ENCODE peak calls at places on chromosomes 11 and 22, in four cellular contexts. G is ascending aorta, X is esophagus squamous epithelium, T is psoas muscle. R is an unnamed sample. For H3K4me1 and H3K27me3, the result is how much of the 10 kb centered on the place peaks cover.

GRCh38 chr11:8338138-8338537 is 74.5 kb upstream of the LMO1 start:
- DNase-seq in G (no peak), X (no peak), T (peak), R (no peak)

GRCh38 chr11:13051257-13051656 is 42.1 kb downstream of the RASSF10 start:
- DNase-seq in G (no peak), X (no peak), T (no peak), R (no peak)

GRCh38 chr11:35654711-35655110 is 7.9 kb upstream of the TRIM44 start:
- DNase-seq in G (no peak), X (no peak), T (no peak), R (no peak)

GRCh38 chr11:17405232-17406005 is 17.0 kb upstream of the KCNJ11 start:
- DNase-seq in G (peak), X (no peak), T (peak), R (no peak)

GRCh38 chr11:122578168-122578825 is 77.2 kb upstream of the UBASH3B start:
- DNase-seq in G (no peak), X (no peak), T (no peak), R (no peak)

GRCh38 chr11:116162086-116162485 is 610.7 kb downstream of the BUD13 start:
- DNase-seq in G (peak), X (no peak), T (no peak), R (no peak)

GRCh38 chr11:73612601-73613137 is 14.8 kb upstream of the FAM168A start:
- DNase-seq in G (peak), X (no peak), T (no peak), R (no peak)

GRCh38 chr11:119459293-119459976 is 36.5 kb upstream of the THY1 start:
- DNase-seq in G (no peak), X (no peak), T (no peak), R (no peak)

GRCh38 chr11:69773626-69774353 is 1.4 kb downstream of the FGF4 start:
- DNase-seq in G (no peak), X (no peak), T (no peak), R (no peak)

GRCh38 chr11:117875397-117876048 is 935 bp downstream of the FXYD6 start:
- DNase-seq in G (no peak), X (no peak), T (no peak), R (no peak)

GRCh38 chr22:17748555-17749353 is 25.5 kb downstream of the BID start:
- DNase-seq in G (no peak), X (no peak), T (no peak), R (no peak)

GRCh38 chr11:57467508-57468157 is 7.3 kb downstream of the RTN4RL2 start:
- DNase-seq in G (no peak), X (no peak), T (no peak), R (no peak)

GRCh38 chr11:12235945-12236743 is 125.8 kb downstream of the MICAL2 start:
- DNase-seq in G (peak), X (no peak), T (no peak), R (no peak)

GRCh38 chr11:131829725-131830124 is 459.3 kb downstream of the NTM start:
- DNase-seq in G (no peak), X (no peak), T (no peak), R (no peak)

GRCh38 chr11:128949791-128950454 is 7.3 kb upstream of the TP53AIP1 start:
- DNase-seq in G (no peak), X (no peak), T (no peak), R (no peak)

GRCh38 chr11:128948583-128948982 is 5.9 kb upstream of the TP53AIP1 start:
- DNase-seq in G (no peak), X (no peak), T (no peak), R (no peak)

GRCh38 chr11:128957204-128957482 is 14.5 kb upstream of the TP53AIP1 start:
- DNase-seq in G (no peak), X (no peak), T (no peak), R (no peak)

GRCh38 chr11:128956401-128957203 is 13.9 kb upstream of the TP53AIP1 start:
- DNase-seq in G (no peak), X (no peak), T (no peak), R (no peak)

DNA sequence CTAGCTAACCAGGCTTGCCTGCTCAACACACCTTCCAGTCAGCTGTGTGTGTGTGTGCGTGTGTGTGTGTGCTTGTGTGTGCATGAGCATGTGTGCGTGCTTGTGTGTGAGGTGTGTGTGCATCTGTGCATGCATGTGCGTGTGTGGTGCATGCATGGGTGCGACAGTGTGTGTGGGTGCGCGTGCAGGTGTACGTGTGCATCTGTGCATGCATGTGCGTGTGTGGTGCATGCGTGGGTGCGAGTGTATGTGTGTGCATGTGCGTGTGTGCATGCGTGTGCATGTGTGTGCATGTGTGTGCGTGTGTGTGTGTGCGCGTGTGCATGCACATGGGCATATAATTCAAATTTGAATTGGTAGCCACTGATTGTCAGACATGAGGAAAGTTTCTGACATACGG is 10.5 kb upstream of the TP53AIP1 start:
- DNase-seq in G (no peak), X (no peak), T (no peak), R (no peak)
- H3K4me1 ChIP-seq in G (under half), X (under half), T (under half), R (under half)

GRCh38 chr22:36008565-36008964 is 20.1 kb downstream of the RBFOX2 start:
- DNase-seq in G (no peak), X (no peak), T (no peak), R (no peak)

GRCh38 chr22:36002084-36002483 is 26.5 kb downstream of the RBFOX2 start:
- DNase-seq in G (no peak), X (no peak), T (no peak), R (no peak)

GRCh38 chr22:36002861-36003260 is 25.8 kb downstream of the RBFOX2 start:
- DNase-seq in G (no peak), X (no peak), T (no peak), R (no peak)

GRCh38 chr22:36008131-36008530 is 20.5 kb downstream of the RBFOX2 start:
- DNase-seq in G (no peak), X (no peak), T (no peak), R (no peak)

GRCh38 chr22:36003972-36004674 is 24.5 kb downstream of the RBFOX2 start:
- DNase-seq in G (no peak), X (no peak), T (no peak), R (no peak)
- H3K27me3 ChIP-seq in G (under half), X (under half), T (under half), R (under half)

GRCh38 chr11:109120341-109120740 is 301.6 kb upstream of the C11orf87 start:
- DNase-seq in G (no peak), X (no peak), T (no peak), R (no peak)
- H3K4me3 ChIP-seq in G (no peak), X (no peak), T (no peak), R (no peak)

DNA sequence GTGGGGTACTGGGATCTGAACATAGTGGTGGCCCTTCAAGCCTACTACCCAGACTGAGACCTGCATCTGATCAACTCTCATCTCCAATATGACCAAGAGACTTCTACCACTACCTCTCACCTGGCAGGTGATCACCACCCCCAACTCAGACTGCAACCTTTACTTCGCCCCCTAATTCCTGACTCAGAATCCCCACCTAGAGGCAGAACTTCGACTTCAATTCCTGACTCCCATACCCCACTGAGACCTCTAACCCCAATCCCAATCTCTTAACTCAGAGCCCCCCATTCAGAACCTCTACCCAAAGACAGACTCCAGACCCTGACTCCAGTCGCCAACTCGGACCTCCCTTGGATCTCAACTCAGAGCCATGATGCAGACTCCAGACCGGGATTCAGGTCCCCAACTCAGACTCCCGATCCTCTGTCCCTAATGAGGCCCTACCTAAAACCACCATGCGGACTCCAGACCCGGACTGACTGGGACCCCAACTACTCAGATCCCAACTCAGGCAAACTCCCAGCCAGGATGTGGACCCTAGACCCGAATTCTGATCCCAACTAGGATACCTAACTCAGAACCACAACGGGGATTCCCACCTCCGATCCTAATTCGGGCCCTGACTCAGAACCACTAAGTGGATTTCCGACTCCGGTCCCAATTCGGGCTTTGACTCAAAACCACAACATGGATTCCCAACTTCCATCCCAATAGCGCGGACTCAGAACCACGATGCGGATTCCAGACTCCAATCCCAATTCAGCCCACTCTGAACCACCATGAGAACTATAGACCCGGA is 1.2 kb downstream of the KCNQ1OT1 start:
- DNase-seq in G (no peak), X (no peak), T (no peak), R (peak)
- H3K4me1 ChIP-seq in G (under half), X (under half), T (under half), R (half or more)

DNA sequence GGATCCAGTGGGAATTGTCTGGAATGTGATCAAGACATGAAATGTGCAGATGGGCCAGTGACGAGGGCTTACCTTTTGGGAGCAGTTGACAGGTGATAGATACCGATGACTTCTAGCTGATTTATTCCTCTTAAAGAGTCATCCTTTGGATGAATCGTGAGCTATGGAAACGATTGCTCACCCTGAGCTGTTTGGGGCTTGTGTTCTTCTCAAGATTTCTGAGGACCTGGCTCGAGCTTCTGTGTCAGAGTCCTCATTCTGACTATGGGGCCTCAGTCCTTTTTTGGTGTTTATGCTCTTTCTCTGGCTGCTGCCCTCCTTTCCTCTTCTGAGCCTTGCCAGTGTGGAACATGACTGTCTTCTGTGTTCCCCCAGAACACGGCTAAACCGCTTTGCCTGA is 11.9 kb upstream of the AMPD3 start:
- DNase-seq in G (no peak), X (no peak), T (no peak), R (no peak)
- H3K27me3 ChIP-seq in G (under half), X (under half), T (under half), R (under half)

DNA sequence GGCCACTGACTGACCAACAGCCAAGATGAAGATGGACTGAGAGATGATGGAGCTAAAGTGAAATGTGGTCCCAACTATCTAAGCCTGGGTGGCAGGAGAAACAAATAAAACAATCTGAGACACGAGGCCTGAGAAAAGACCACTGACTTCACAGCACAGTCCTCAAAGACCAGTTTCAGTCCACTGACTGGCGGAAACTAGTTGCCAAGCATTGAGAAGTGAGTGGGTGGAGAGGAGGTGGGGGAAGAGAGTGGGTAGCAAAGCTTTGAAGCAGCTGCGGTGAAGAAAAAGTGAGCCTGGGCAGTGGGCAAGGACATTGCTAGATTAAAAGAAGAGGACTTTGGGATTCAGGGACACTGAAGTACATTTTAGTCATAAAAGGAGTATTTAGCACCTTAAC is 1.9 kb downstream of the MS4A1 start:
- DNase-seq in G (no peak), X (no peak), T (no peak), R (no peak)
- H3K4me3 ChIP-seq in G (no peak), X (no peak), T (no peak), R (no peak)

DNA sequence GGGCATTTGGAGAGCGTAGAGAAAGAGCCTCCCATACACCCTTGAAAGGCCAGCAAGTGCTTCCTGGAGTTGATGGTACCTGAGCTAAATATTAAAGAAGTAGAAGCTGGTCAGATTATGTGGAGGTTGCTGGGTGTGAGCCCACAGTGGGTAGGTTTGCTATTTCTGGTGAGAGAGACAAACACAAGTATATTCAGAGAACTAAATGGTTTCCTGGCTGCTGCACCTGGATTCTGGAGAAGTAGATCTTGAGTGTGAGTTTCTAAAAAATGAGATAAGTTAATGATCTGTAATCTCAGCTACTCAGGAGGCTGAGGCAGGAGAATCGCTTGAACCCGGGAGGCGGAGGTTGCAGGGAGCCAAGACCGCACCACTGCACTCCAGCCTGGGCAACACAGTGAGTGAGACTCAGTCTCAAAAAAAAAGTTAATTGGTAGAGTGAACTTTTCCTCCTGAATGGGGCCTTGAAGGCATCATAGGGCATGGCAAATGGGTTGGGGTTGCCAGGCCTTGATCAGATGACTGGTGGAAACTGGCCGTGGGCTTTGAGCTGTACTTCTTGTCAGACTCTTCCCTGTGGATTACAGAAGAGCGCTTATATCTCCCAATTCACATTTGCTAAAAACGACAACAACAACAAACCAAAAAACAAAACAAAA is 75.8 kb downstream of the ADAMTS15 start:
- DNase-seq in G (no peak), X (no peak), T (no peak), R (no peak)
- H3K4me1 ChIP-seq in G (under half), X (under half), T (under half), R (under half)

DNA sequence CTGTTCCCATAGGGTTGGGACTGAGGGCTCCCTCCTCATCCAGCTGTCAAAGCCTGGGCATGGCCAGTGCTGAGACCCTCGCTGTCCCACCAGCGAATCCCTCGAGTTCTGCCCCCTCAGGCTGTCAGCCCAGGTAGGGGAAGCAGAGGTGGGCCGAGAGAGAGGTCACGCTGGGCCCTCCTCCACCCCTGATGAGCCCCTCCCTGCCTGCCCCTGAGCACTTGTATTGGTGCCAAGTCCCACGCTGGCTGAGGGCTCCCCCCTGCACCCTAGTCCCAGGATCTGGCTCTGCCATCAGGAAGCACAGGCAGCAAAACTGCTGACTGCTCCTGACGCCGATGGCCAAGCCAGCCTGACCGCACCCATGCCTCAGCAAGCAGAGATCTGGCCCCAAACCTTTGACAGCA is 3.3 kb downstream of the PRR33 start:
- DNase-seq in G (no peak), X (no peak), T (no peak), R (no peak)
- H3K27me3 ChIP-seq in G (under half), X (under half), T (under half), R (under half)

GRCh38 chr11:94849836-94850235 is 81.7 kb downstream of the AMOTL1 start:
- DNase-seq in G (no peak), X (no peak), T (no peak), R (peak)
- H3K4me3 ChIP-seq in G (no peak), X (no peak), T (no peak), R (no peak)